ENCODE peak calls at places on chromosome 13, in ten cellular contexts. One of them, this sample, is unnamed.

GRCh38 chr13:77584111-77584510 is 48.6 kb downstream of the SCEL start:
- DNase-seq in lower leg skin: peak; percentile 88
- DNase-seq in NCI-H1105: no peak
- DNase-seq in nucleus accumbens: peak; percentile 76
- DNase-seq in HFFc6: no peak
- DNase-seq in mesothelial cell of epicardium: no peak
- DNase-seq in AG10803: no peak
- DNase-seq in nephron progenitor cell: no peak
- DNase-seq in A549: no peak
- DNase-seq in dermis blood vessel endothelial cell: no peak
- DNase-seq in this sample: no peak

GRCh38 chr13:98476538-98476966 is 100.4 kb downstream of the STK24 start:
- DNase-seq in AG10803: peak; percentile 95
- DNase-seq in nephron progenitor cell: no peak
- DNase-seq in NCI-H1105: no peak
- DNase-seq in HFFc6: peak; percentile 93
- DNase-seq in dermis blood vessel endothelial cell: peak; percentile 84
- DNase-seq in A549: no peak
- DNase-seq in nucleus accumbens: no peak
- DNase-seq in mesothelial cell of epicardium: no peak
- DNase-seq in lower leg skin: peak; percentile 92
- DNase-seq in this sample: no peak

GRCh38 chr13:29975287-29975686 is 124.9 kb upstream of the UBL3 start:
- DNase-seq in nephron progenitor cell: no peak
- DNase-seq in nucleus accumbens: no peak
- DNase-seq in A549: no peak
- DNase-seq in dermis blood vessel endothelial cell: no peak
- DNase-seq in mesothelial cell of epicardium: no peak
- DNase-seq in AG10803: no peak
- DNase-seq in HFFc6: no peak
- DNase-seq in lower leg skin: no peak
- DNase-seq in NCI-H1105: no peak
- DNase-seq in this sample: no peak

GRCh38 chr13:87123987-87124784 is 547.0 kb upstream of the SLITRK5 start:
- DNase-seq in AG10803: peak; percentile 98
- DNase-seq in HFFc6: peak; percentile 4
- DNase-seq in nucleus accumbens: no peak
- DNase-seq in nephron progenitor cell: peak; percentile 37
- DNase-seq in dermis blood vessel endothelial cell: no peak
- DNase-seq in NCI-H1105: no peak
- DNase-seq in lower leg skin: no peak
- DNase-seq in mesothelial cell of epicardium: no peak
- DNase-seq in A549: peak; percentile 62
- DNase-seq in this sample: peak; percentile 14

GRCh38 chr13:49353908-49354307 is 90.0 kb downstream of the CAB39L start:
- DNase-seq in AG10803: peak; percentile 54
- DNase-seq in mesothelial cell of epicardium: no peak
- DNase-seq in HFFc6: no peak
- DNase-seq in lower leg skin: no peak
- DNase-seq in dermis blood vessel endothelial cell: no peak
- DNase-seq in nucleus accumbens: no peak
- DNase-seq in nephron progenitor cell: no peak
- DNase-seq in A549: no peak
- DNase-seq in NCI-H1105: no peak
- DNase-seq in this sample: no peak

GRCh38 chr13:106210327-106210726 is 325.1 kb downstream of the EFNB2 start:
- DNase-seq in NCI-H1105: no peak
- DNase-seq in AG10803: no peak
- DNase-seq in A549: no peak
- DNase-seq in dermis blood vessel endothelial cell: no peak
- DNase-seq in HFFc6: no peak
- DNase-seq in nucleus accumbens: no peak
- DNase-seq in lower leg skin: no peak
- DNase-seq in mesothelial cell of epicardium: no peak
- DNase-seq in nephron progenitor cell: no peak
- DNase-seq in this sample: no peak

GRCh38 chr13:108700421-108701170 is 71.2 kb downstream of the MYO16 start:
- DNase-seq in NCI-H1105: no peak
- DNase-seq in nephron progenitor cell: no peak
- DNase-seq in AG10803: no peak
- DNase-seq in HFFc6: no peak
- DNase-seq in nucleus accumbens: no peak
- DNase-seq in A549: peak; percentile 43
- DNase-seq in lower leg skin: no peak
- DNase-seq in mesothelial cell of epicardium: no peak
- DNase-seq in dermis blood vessel endothelial cell: no peak
- DNase-seq in this sample: no peak

GRCh38 chr13:90365130-90365529 is 982.4 kb upstream of the MIR17HG start:
- DNase-seq in AG10803: peak; percentile 7
- DNase-seq in mesothelial cell of epicardium: no peak
- DNase-seq in nucleus accumbens: no peak
- DNase-seq in A549: no peak
- DNase-seq in NCI-H1105: no peak
- DNase-seq in HFFc6: no peak
- DNase-seq in dermis blood vessel endothelial cell: no peak
- DNase-seq in lower leg skin: no peak
- DNase-seq in nephron progenitor cell: no peak
- DNase-seq in this sample: no peak

GRCh38 chr13:57137631-57138030 is 3.1 kb upstream of the PRR20A start:
- DNase-seq in A549: no peak
- DNase-seq in nucleus accumbens: no peak
- DNase-seq in nephron progenitor cell: no peak
- DNase-seq in NCI-H1105: no peak
- DNase-seq in lower leg skin: no peak
- DNase-seq in AG10803: no peak
- DNase-seq in HFFc6: no peak
- DNase-seq in mesothelial cell of epicardium: no peak
- DNase-seq in dermis blood vessel endothelial cell: no peak
- DNase-seq in this sample: no peak

GRCh38 chr13:108551674-108552073 is 77.7 kb upstream of the MYO16 start:
- DNase-seq in lower leg skin: no peak
- DNase-seq in dermis blood vessel endothelial cell: no peak
- DNase-seq in AG10803: no peak
- DNase-seq in nucleus accumbens: no peak
- DNase-seq in A549: no peak
- DNase-seq in HFFc6: no peak
- DNase-seq in mesothelial cell of epicardium: no peak
- DNase-seq in NCI-H1105: no peak
- DNase-seq in nephron progenitor cell: no peak
- DNase-seq in this sample: no peak

GRCh38 chr13:77374786-77375185 is 47.9 kb upstream of the MYCBP2 start:
- DNase-seq in dermis blood vessel endothelial cell: no peak
- DNase-seq in nephron progenitor cell: no peak
- DNase-seq in NCI-H1105: no peak
- DNase-seq in A549: no peak
- DNase-seq in mesothelial cell of epicardium: no peak
- DNase-seq in AG10803: no peak
- DNase-seq in nucleus accumbens: no peak
- DNase-seq in lower leg skin: no peak
- DNase-seq in HFFc6: no peak
- DNase-seq in this sample: no peak

GRCh38 chr13:109610517-109610916 is 175.9 kb downstream of the IRS2 start:
- DNase-seq in dermis blood vessel endothelial cell: no peak
- DNase-seq in HFFc6: no peak
- DNase-seq in nephron progenitor cell: peak; percentile 7
- DNase-seq in AG10803: no peak
- DNase-seq in lower leg skin: no peak
- DNase-seq in mesothelial cell of epicardium: no peak
- DNase-seq in nucleus accumbens: no peak
- DNase-seq in A549: peak; percentile 31
- DNase-seq in NCI-H1105: no peak
- DNase-seq in this sample: no peak